ENCODE peak calls at places on chromosomes 6 and 20, in seven cellular contexts. One of them, this sample, is unnamed.

GRCh38 chr6:137115653-137116052 is 57.8 kb downstream of the IL22RA2 start:
- DNase-seq in stimulated activated CD8-positive, alpha-beta memory T cell treated with anti-CD3 and anti-CD28 coated beads, Interleukin-2, amount 100 ng/mL, for 1 hour: no peak
- DNase-seq in anterior cingulate cortex: no peak
- DNase-seq in MV-4-11: no peak
- DNase-seq in H4: no peak
- DNase-seq in body of pancreas: no peak
- DNase-seq in NCI-H69: peak; percentile 55
- DNase-seq in this sample: no peak

GRCh38 chr20:50724112-50724724 is 7.2 kb upstream of the PARD6B start:
- DNase-seq in stimulated activated CD8-positive, alpha-beta memory T cell treated with anti-CD3 and anti-CD28 coated beads, Interleukin-2, amount 100 ng/mL, for 1 hour: no peak
- DNase-seq in anterior cingulate cortex: no peak
- DNase-seq in MV-4-11: no peak
- DNase-seq in H4: no peak
- DNase-seq in body of pancreas: no peak
- DNase-seq in NCI-H69: no peak
- DNase-seq in this sample: peak; percentile 87

GRCh38 chr6:132207991-132208390 is 193.3 kb downstream of the MOXD1 start:
- DNase-seq in stimulated activated CD8-positive, alpha-beta memory T cell treated with anti-CD3 and anti-CD28 coated beads, Interleukin-2, amount 100 ng/mL, for 1 hour: no peak
- DNase-seq in anterior cingulate cortex: no peak
- DNase-seq in MV-4-11: no peak
- DNase-seq in H4: no peak
- DNase-seq in body of pancreas: no peak
- DNase-seq in NCI-H69: no peak
- DNase-seq in this sample: no peak

GRCh38 chr6:38110407-38111025 is 291.0 kb downstream of the ZFAND3 start:
- DNase-seq in stimulated activated CD8-positive, alpha-beta memory T cell treated with anti-CD3 and anti-CD28 coated beads, Interleukin-2, amount 100 ng/mL, for 1 hour: no peak
- DNase-seq in anterior cingulate cortex: no peak
- DNase-seq in MV-4-11: no peak
- DNase-seq in H4: no peak
- DNase-seq in body of pancreas: peak; percentile 10
- DNase-seq in NCI-H69: peak; percentile 97
- DNase-seq in this sample: no peak

GRCh38 chr20:41534842-41535241 is 83.3 kb downstream of the CHD6 start:
- DNase-seq in stimulated activated CD8-positive, alpha-beta memory T cell treated with anti-CD3 and anti-CD28 coated beads, Interleukin-2, amount 100 ng/mL, for 1 hour: no peak
- DNase-seq in anterior cingulate cortex: no peak
- DNase-seq in MV-4-11: no peak
- DNase-seq in H4: no peak
- DNase-seq in body of pancreas: no peak
- DNase-seq in NCI-H69: no peak
- DNase-seq in this sample: no peak

GRCh38 chr20:63155266-63156165 is 60.4 kb downstream of the YTHDF1 start:
- DNase-seq in stimulated activated CD8-positive, alpha-beta memory T cell treated with anti-CD3 and anti-CD28 coated beads, Interleukin-2, amount 100 ng/mL, for 1 hour: no peak
- DNase-seq in anterior cingulate cortex: no peak
- DNase-seq in MV-4-11: no peak
- DNase-seq in H4: no peak
- DNase-seq in body of pancreas: no peak
- DNase-seq in NCI-H69: no peak
- DNase-seq in this sample: no peak

GRCh38 chr20:44728835-44729342 is 13.7 kb downstream of the CCN5 start:
- DNase-seq in stimulated activated CD8-positive, alpha-beta memory T cell treated with anti-CD3 and anti-CD28 coated beads, Interleukin-2, amount 100 ng/mL, for 1 hour: no peak
- DNase-seq in anterior cingulate cortex: no peak
- DNase-seq in MV-4-11: peak; percentile 61
- DNase-seq in H4: peak; percentile 94
- DNase-seq in body of pancreas: peak; percentile 44
- DNase-seq in NCI-H69: peak; percentile 91
- DNase-seq in this sample: peak; percentile 99

GRCh38 chr6:121309768-121310473 is 24.4 kb downstream of the TBC1D32 start:
- DNase-seq in stimulated activated CD8-positive, alpha-beta memory T cell treated with anti-CD3 and anti-CD28 coated beads, Interleukin-2, amount 100 ng/mL, for 1 hour: no peak
- DNase-seq in anterior cingulate cortex: no peak
- DNase-seq in MV-4-11: no peak
- DNase-seq in H4: no peak
- DNase-seq in body of pancreas: no peak
- DNase-seq in NCI-H69: no peak
- DNase-seq in this sample: no peak

GRCh38 chr6:26156105-26156849 is 69.0 kb downstream of the HFE start:
- DNase-seq in stimulated activated CD8-positive, alpha-beta memory T cell treated with anti-CD3 and anti-CD28 coated beads, Interleukin-2, amount 100 ng/mL, for 1 hour: peak; percentile 72
- DNase-seq in anterior cingulate cortex: peak; percentile 74
- DNase-seq in MV-4-11: peak; percentile 90
- DNase-seq in H4: peak; percentile 81
- DNase-seq in body of pancreas: peak; percentile 94
- DNase-seq in NCI-H69: peak; percentile 96
- DNase-seq in this sample: peak; percentile 80

GRCh38 chr6:143677891-143678737 is at the start of gene PHACTR2:
- DNase-seq in stimulated activated CD8-positive, alpha-beta memory T cell treated with anti-CD3 and anti-CD28 coated beads, Interleukin-2, amount 100 ng/mL, for 1 hour: peak; percentile 11
- DNase-seq in anterior cingulate cortex: peak; percentile 46
- DNase-seq in MV-4-11: no peak
- DNase-seq in H4: peak; percentile 39
- DNase-seq in body of pancreas: peak; percentile 69
- DNase-seq in NCI-H69: peak; percentile 79
- DNase-seq in this sample: peak; percentile 55

GRCh38 chr6:26122005-26122388 is 34.8 kb downstream of the HFE start:
- DNase-seq in stimulated activated CD8-positive, alpha-beta memory T cell treated with anti-CD3 and anti-CD28 coated beads, Interleukin-2, amount 100 ng/mL, for 1 hour: no peak
- DNase-seq in anterior cingulate cortex: no peak
- DNase-seq in MV-4-11: no peak
- DNase-seq in H4: no peak
- DNase-seq in body of pancreas: no peak
- DNase-seq in NCI-H69: no peak
- DNase-seq in this sample: no peak

GRCh38 chr6:145332001-145332400 is 403.3 kb downstream of the EPM2A start:
- DNase-seq in stimulated activated CD8-positive, alpha-beta memory T cell treated with anti-CD3 and anti-CD28 coated beads, Interleukin-2, amount 100 ng/mL, for 1 hour: no peak
- DNase-seq in anterior cingulate cortex: no peak
- DNase-seq in MV-4-11: no peak
- DNase-seq in H4: no peak
- DNase-seq in body of pancreas: no peak
- DNase-seq in NCI-H69: no peak
- DNase-seq in this sample: peak; percentile 49

GRCh38 chr6:169042061-169042460 is 211.6 kb downstream of the THBS2 start:
- DNase-seq in stimulated activated CD8-positive, alpha-beta memory T cell treated with anti-CD3 and anti-CD28 coated beads, Interleukin-2, amount 100 ng/mL, for 1 hour: no peak
- DNase-seq in anterior cingulate cortex: no peak
- DNase-seq in MV-4-11: no peak
- DNase-seq in H4: no peak
- DNase-seq in body of pancreas: no peak
- DNase-seq in NCI-H69: no peak
- DNase-seq in this sample: no peak

GRCh38 chr20:37651932-37652331 is 41.9 kb upstream of the CTNNBL1 start:
- DNase-seq in stimulated activated CD8-positive, alpha-beta memory T cell treated with anti-CD3 and anti-CD28 coated beads, Interleukin-2, amount 100 ng/mL, for 1 hour: no peak
- DNase-seq in anterior cingulate cortex: no peak
- DNase-seq in MV-4-11: peak; percentile 19
- DNase-seq in H4: peak; percentile 58
- DNase-seq in body of pancreas: peak; percentile 52
- DNase-seq in NCI-H69: peak; percentile 77
- DNase-seq in this sample: peak; percentile 56

GRCh38 chr6:32947552-32948465 is 5.1 kb downstream of the HLA-DMA start:
- DNase-seq in stimulated activated CD8-positive, alpha-beta memory T cell treated with anti-CD3 and anti-CD28 coated beads, Interleukin-2, amount 100 ng/mL, for 1 hour: no peak
- DNase-seq in anterior cingulate cortex: no peak
- DNase-seq in MV-4-11: peak; percentile 48
- DNase-seq in H4: no peak
- DNase-seq in body of pancreas: peak; percentile 73
- DNase-seq in NCI-H69: peak; percentile 71
- DNase-seq in this sample: peak; percentile 47

GRCh38 chr20:347640-348484 is 951 bp downstream of the NRSN2 start:
- DNase-seq in stimulated activated CD8-positive, alpha-beta memory T cell treated with anti-CD3 and anti-CD28 coated beads, Interleukin-2, amount 100 ng/mL, for 1 hour: no peak
- DNase-seq in anterior cingulate cortex: peak; percentile 85
- DNase-seq in MV-4-11: peak; percentile 49
- DNase-seq in H4: peak; percentile 97
- DNase-seq in body of pancreas: peak; percentile 92
- DNase-seq in NCI-H69: peak; percentile 99
- DNase-seq in this sample: peak; percentile 95

GRCh38 chr6:148624025-148624424 is 122.8 kb upstream of the UST start:
- DNase-seq in stimulated activated CD8-positive, alpha-beta memory T cell treated with anti-CD3 and anti-CD28 coated beads, Interleukin-2, amount 100 ng/mL, for 1 hour: no peak
- DNase-seq in anterior cingulate cortex: no peak
- DNase-seq in MV-4-11: peak; percentile 24
- DNase-seq in H4: no peak
- DNase-seq in body of pancreas: peak; percentile 38
- DNase-seq in NCI-H69: no peak
- DNase-seq in this sample: no peak

GRCh38 chr6:106496791-106497190 is 132.5 kb downstream of the RTN4IP1 start:
- DNase-seq in stimulated activated CD8-positive, alpha-beta memory T cell treated with anti-CD3 and anti-CD28 coated beads, Interleukin-2, amount 100 ng/mL, for 1 hour: no peak
- DNase-seq in anterior cingulate cortex: no peak
- DNase-seq in MV-4-11: no peak
- DNase-seq in H4: no peak
- DNase-seq in body of pancreas: no peak
- DNase-seq in NCI-H69: no peak
- DNase-seq in this sample: no peak

GRCh38 chr6:156963712-156964700 is 186.8 kb downstream of the ARID1B start:
- DNase-seq in stimulated activated CD8-positive, alpha-beta memory T cell treated with anti-CD3 and anti-CD28 coated beads, Interleukin-2, amount 100 ng/mL, for 1 hour: no peak
- DNase-seq in anterior cingulate cortex: no peak
- DNase-seq in MV-4-11: peak; percentile 93
- DNase-seq in H4: no peak
- DNase-seq in body of pancreas: no peak
- DNase-seq in NCI-H69: peak; percentile 48
- DNase-seq in this sample: no peak

GRCh38 chr20:3888622-3889488 is at the start of gene PANK2:
- DNase-seq in stimulated activated CD8-positive, alpha-beta memory T cell treated with anti-CD3 and anti-CD28 coated beads, Interleukin-2, amount 100 ng/mL, for 1 hour: peak; percentile 93
- DNase-seq in anterior cingulate cortex: peak; percentile 98
- DNase-seq in MV-4-11: peak; percentile 96
- DNase-seq in H4: peak; percentile 99
- DNase-seq in body of pancreas: peak; percentile 99
- DNase-seq in NCI-H69: peak; percentile 100
- DNase-seq in this sample: peak; percentile 98

GRCh38 chr6:119349341-119350201 is at the start of gene MAN1A1:
- DNase-seq in stimulated activated CD8-positive, alpha-beta memory T cell treated with anti-CD3 and anti-CD28 coated beads, Interleukin-2, amount 100 ng/mL, for 1 hour: peak; percentile 83
- DNase-seq in anterior cingulate cortex: peak; percentile 60
- DNase-seq in MV-4-11: peak; percentile 65
- DNase-seq in H4: peak; percentile 58
- DNase-seq in body of pancreas: peak; percentile 90
- DNase-seq in NCI-H69: peak; percentile 97
- DNase-seq in this sample: peak; percentile 76

GRCh38 chr6:149234051-149234962 is 83.2 kb upstream of the TAB2 start:
- DNase-seq in stimulated activated CD8-positive, alpha-beta memory T cell treated with anti-CD3 and anti-CD28 coated beads, Interleukin-2, amount 100 ng/mL, for 1 hour: no peak
- DNase-seq in anterior cingulate cortex: no peak
- DNase-seq in MV-4-11: no peak
- DNase-seq in H4: peak; percentile 22
- DNase-seq in body of pancreas: no peak
- DNase-seq in NCI-H69: no peak
- DNase-seq in this sample: peak; percentile 46

GRCh38 chr6:169853196-169854082 is 102.0 kb downstream of the ERMARD start:
- DNase-seq in stimulated activated CD8-positive, alpha-beta memory T cell treated with anti-CD3 and anti-CD28 coated beads, Interleukin-2, amount 100 ng/mL, for 1 hour: no peak
- DNase-seq in anterior cingulate cortex: peak; percentile 22
- DNase-seq in MV-4-11: no peak
- DNase-seq in H4: no peak
- DNase-seq in body of pancreas: no peak
- DNase-seq in NCI-H69: no peak
- DNase-seq in this sample: no peak

GRCh38 chr20:31607640-31608255 is 2.7 kb downstream of the ID1 start:
- DNase-seq in stimulated activated CD8-positive, alpha-beta memory T cell treated with anti-CD3 and anti-CD28 coated beads, Interleukin-2, amount 100 ng/mL, for 1 hour: no peak
- DNase-seq in anterior cingulate cortex: no peak
- DNase-seq in MV-4-11: no peak
- DNase-seq in H4: peak; percentile 48
- DNase-seq in body of pancreas: no peak
- DNase-seq in NCI-H69: peak; percentile 82
- DNase-seq in this sample: no peak

GRCh38 chr6:32176476-32177181 is 745 bp upstream of the AGPAT1 start:
- DNase-seq in stimulated activated CD8-positive, alpha-beta memory T cell treated with anti-CD3 and anti-CD28 coated beads, Interleukin-2, amount 100 ng/mL, for 1 hour: no peak
- DNase-seq in anterior cingulate cortex: no peak
- DNase-seq in MV-4-11: no peak
- DNase-seq in H4: peak; percentile 53
- DNase-seq in body of pancreas: no peak
- DNase-seq in NCI-H69: peak; percentile 42
- DNase-seq in this sample: peak; percentile 48

GRCh38 chr6:133062702-133063319 is 178.3 kb upstream of the EYA4 start:
- DNase-seq in stimulated activated CD8-positive, alpha-beta memory T cell treated with anti-CD3 and anti-CD28 coated beads, Interleukin-2, amount 100 ng/mL, for 1 hour: no peak
- DNase-seq in anterior cingulate cortex: no peak
- DNase-seq in MV-4-11: peak; percentile 87
- DNase-seq in H4: no peak
- DNase-seq in body of pancreas: no peak
- DNase-seq in NCI-H69: no peak
- DNase-seq in this sample: no peak

GRCh38 chr6:142112451-142113061 is 20.2 kb upstream of the GJE1 start:
- DNase-seq in stimulated activated CD8-positive, alpha-beta memory T cell treated with anti-CD3 and anti-CD28 coated beads, Interleukin-2, amount 100 ng/mL, for 1 hour: peak; percentile 39
- DNase-seq in anterior cingulate cortex: peak; percentile 4
- DNase-seq in MV-4-11: peak; percentile 80
- DNase-seq in H4: peak; percentile 43
- DNase-seq in body of pancreas: peak; percentile 78
- DNase-seq in NCI-H69: peak; percentile 89
- DNase-seq in this sample: peak; percentile 55

GRCh38 chr20:16575390-16576140 is 2.3 kb upstream of the KIF16B start:
- DNase-seq in stimulated activated CD8-positive, alpha-beta memory T cell treated with anti-CD3 and anti-CD28 coated beads, Interleukin-2, amount 100 ng/mL, for 1 hour: no peak
- DNase-seq in anterior cingulate cortex: no peak
- DNase-seq in MV-4-11: no peak
- DNase-seq in H4: no peak
- DNase-seq in body of pancreas: no peak
- DNase-seq in NCI-H69: no peak
- DNase-seq in this sample: no peak

GRCh38 chr6:37946021-37946420 is 126.5 kb downstream of the ZFAND3 start:
- DNase-seq in stimulated activated CD8-positive, alpha-beta memory T cell treated with anti-CD3 and anti-CD28 coated beads, Interleukin-2, amount 100 ng/mL, for 1 hour: no peak
- DNase-seq in anterior cingulate cortex: no peak
- DNase-seq in MV-4-11: no peak
- DNase-seq in H4: no peak
- DNase-seq in body of pancreas: no peak
- DNase-seq in NCI-H69: peak; percentile 70
- DNase-seq in this sample: no peak

GRCh38 chr6:150029749-150030148 is 4.4 kb upstream of the RAET1L start:
- DNase-seq in stimulated activated CD8-positive, alpha-beta memory T cell treated with anti-CD3 and anti-CD28 coated beads, Interleukin-2, amount 100 ng/mL, for 1 hour: no peak
- DNase-seq in anterior cingulate cortex: no peak
- DNase-seq in MV-4-11: no peak
- DNase-seq in H4: no peak
- DNase-seq in body of pancreas: no peak
- DNase-seq in NCI-H69: no peak
- DNase-seq in this sample: no peak

GRCh38 chr20:17570347-17571152 is 675 bp downstream of the DSTN start:
- DNase-seq in stimulated activated CD8-positive, alpha-beta memory T cell treated with anti-CD3 and anti-CD28 coated beads, Interleukin-2, amount 100 ng/mL, for 1 hour: no peak
- DNase-seq in anterior cingulate cortex: peak; percentile 22
- DNase-seq in MV-4-11: peak; percentile 17
- DNase-seq in H4: peak; percentile 40
- DNase-seq in body of pancreas: peak; percentile 77
- DNase-seq in NCI-H69: peak; percentile 84
- DNase-seq in this sample: peak; percentile 89

GRCh38 chr6:41771058-41771983 is 8.4 kb downstream of the FRS3 start:
- DNase-seq in stimulated activated CD8-positive, alpha-beta memory T cell treated with anti-CD3 and anti-CD28 coated beads, Interleukin-2, amount 100 ng/mL, for 1 hour: no peak
- DNase-seq in anterior cingulate cortex: no peak
- DNase-seq in MV-4-11: no peak
- DNase-seq in H4: no peak
- DNase-seq in body of pancreas: no peak
- DNase-seq in NCI-H69: no peak
- DNase-seq in this sample: no peak

GRCh38 chr6:98416027-98416426 is 418.3 kb upstream of the POU3F2 start:
- DNase-seq in stimulated activated CD8-positive, alpha-beta memory T cell treated with anti-CD3 and anti-CD28 coated beads, Interleukin-2, amount 100 ng/mL, for 1 hour: no peak
- DNase-seq in anterior cingulate cortex: no peak
- DNase-seq in MV-4-11: no peak
- DNase-seq in H4: no peak
- DNase-seq in body of pancreas: no peak
- DNase-seq in NCI-H69: no peak
- DNase-seq in this sample: peak; percentile 18

GRCh38 chr6:55643868-55644267 is 64.9 kb upstream of the HMGCLL1 start:
- DNase-seq in stimulated activated CD8-positive, alpha-beta memory T cell treated with anti-CD3 and anti-CD28 coated beads, Interleukin-2, amount 100 ng/mL, for 1 hour: no peak
- DNase-seq in anterior cingulate cortex: no peak
- DNase-seq in MV-4-11: peak; percentile 14
- DNase-seq in H4: no peak
- DNase-seq in body of pancreas: no peak
- DNase-seq in NCI-H69: no peak
- DNase-seq in this sample: no peak

GRCh38 chr6:13927203-13927602 is 2.5 kb downstream of the RNF182 start:
- DNase-seq in stimulated activated CD8-positive, alpha-beta memory T cell treated with anti-CD3 and anti-CD28 coated beads, Interleukin-2, amount 100 ng/mL, for 1 hour: no peak
- DNase-seq in anterior cingulate cortex: no peak
- DNase-seq in MV-4-11: no peak
- DNase-seq in H4: no peak
- DNase-seq in body of pancreas: no peak
- DNase-seq in NCI-H69: peak; percentile 78
- DNase-seq in this sample: no peak

GRCh38 chr20:57802877-57803717 is 93.3 kb upstream of the PMEPA1 start:
- DNase-seq in stimulated activated CD8-positive, alpha-beta memory T cell treated with anti-CD3 and anti-CD28 coated beads, Interleukin-2, amount 100 ng/mL, for 1 hour: no peak
- DNase-seq in anterior cingulate cortex: no peak
- DNase-seq in MV-4-11: no peak
- DNase-seq in H4: no peak
- DNase-seq in body of pancreas: no peak
- DNase-seq in NCI-H69: no peak
- DNase-seq in this sample: no peak

GRCh38 chr6:40782355-40782754 is 195.2 kb upstream of the LRFN2 start:
- DNase-seq in stimulated activated CD8-positive, alpha-beta memory T cell treated with anti-CD3 and anti-CD28 coated beads, Interleukin-2, amount 100 ng/mL, for 1 hour: no peak
- DNase-seq in anterior cingulate cortex: no peak
- DNase-seq in MV-4-11: no peak
- DNase-seq in H4: no peak
- DNase-seq in body of pancreas: no peak
- DNase-seq in NCI-H69: no peak
- DNase-seq in this sample: no peak

GRCh38 chr6:169935348-169935718 is 183.9 kb downstream of the ERMARD start:
- DNase-seq in stimulated activated CD8-positive, alpha-beta memory T cell treated with anti-CD3 and anti-CD28 coated beads, Interleukin-2, amount 100 ng/mL, for 1 hour: no peak
- DNase-seq in anterior cingulate cortex: no peak
- DNase-seq in MV-4-11: no peak
- DNase-seq in H4: peak; percentile 19
- DNase-seq in body of pancreas: no peak
- DNase-seq in NCI-H69: no peak
- DNase-seq in this sample: peak; percentile 63